ENCODE peak calls at places on chromosomes 7 and 10, in seven cellular contexts. J is IMR-90, F is mesenchymal stem cell, Q is H1, W is H9, H is trophoblast cell, O is neuronal stem cell. I is an unnamed sample.

GRCh38 chr7:35596061-35596460 is 98.9 kb downstream of the HERPUD2 start:
- DNase-seq in Q (no peak), F (peak), W (no peak), H (no peak), O (no peak), J (peak), I (peak)

GRCh38 chr7:57203161-57203791 is 71.0 kb upstream of the ZNF479 start:
- DNase-seq in Q (no peak), F (no peak), J (no peak), H (no peak), W (no peak), O (no peak), I (no peak)

GRCh38 chr10:96642973-96643372 is 56.2 kb upstream of the TM9SF3 start:
- DNase-seq in H (peak), J (peak), W (peak), Q (peak), O (peak), F (no peak), I (peak)

GRCh38 chr10:133372507-133372906 is 647 bp downstream of the ECHS1 start:
- DNase-seq in F (no peak), J (no peak), O (no peak), Q (no peak), W (no peak), H (no peak), I (no peak)

GRCh38 chr7:94441138-94441537 is 46.4 kb downstream of the COL1A2 start:
- DNase-seq in J (no peak), W (no peak), Q (no peak), O (no peak), H (no peak), F (no peak), I (no peak)

GRCh38 chr10:101346177-101346576 is 7.8 kb upstream of the BTRC start:
- DNase-seq in J (no peak), O (no peak), W (no peak), F (no peak), Q (no peak), H (no peak), I (no peak)

GRCh38 chr10:78458983-78459638 is 425.4 kb downstream of the RPS24 start:
- DNase-seq in O (no peak), F (peak), Q (no peak), W (no peak), J (peak), H (peak), I (no peak)

GRCh38 chr10:100562008-100562672 is 26.4 kb downstream of the HIF1AN start:
- DNase-seq in Q (peak), H (peak), O (peak), J (peak), W (peak), F (peak), I (peak)

GRCh38 chr10:96683065-96683464 is 37.2 kb downstream of the PIK3AP1 start:
- DNase-seq in W (no peak), Q (no peak), F (no peak), J (peak), O (no peak), H (no peak), I (no peak)

GRCh38 chr7:125090596-125090995 is 161.0 kb upstream of the POT1 start:
- DNase-seq in Q (no peak), H (peak), O (no peak), J (no peak), W (no peak), F (no peak), I (peak)

GRCh38 chr7:23205861-23206510 is 24.1 kb downstream of the NUP42 start:
- DNase-seq in H (no peak), J (no peak), W (peak), F (no peak), Q (no peak), O (no peak), I (no peak)

DNA sequence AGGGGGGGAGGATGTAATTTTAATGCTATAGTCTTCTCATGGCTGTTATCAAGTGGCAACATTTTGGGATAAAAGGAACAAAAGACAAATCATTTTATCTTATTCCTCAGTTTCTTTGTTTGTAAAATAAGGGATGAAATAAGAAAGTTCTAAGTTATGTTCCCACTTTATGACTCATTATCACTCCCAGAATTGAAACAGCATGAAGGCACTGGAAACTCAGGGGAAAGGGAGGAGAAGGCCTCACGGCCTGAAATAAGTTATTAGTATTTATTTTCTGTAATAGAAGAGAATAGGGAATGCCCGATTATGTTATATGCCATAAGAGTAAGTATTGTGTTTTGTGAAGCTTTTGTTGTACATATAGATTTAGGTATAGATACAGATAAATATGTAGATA is 85.0 kb upstream of the NAMPT start:
- DNase-seq in W (no peak), Q (no peak), O (no peak), J (no peak), F (no peak), H (no peak), I (no peak)
- H3K18ac ChIP-seq in W (no peak), Q (no peak), O (no peak), J (no peak), F (no peak), H (no peak), I (no peak)

GRCh38 chr10:54550016-54550415 is 251.0 kb downstream of the PCDH15 start:
- DNase-seq in W (no peak), H (no peak), F (no peak), Q (no peak), O (no peak), J (no peak), I (no peak)
- H4K8ac ChIP-seq in W (no peak), H (no peak), F (no peak), Q (no peak), O (no peak), J (no peak), I (no peak)

DNA sequence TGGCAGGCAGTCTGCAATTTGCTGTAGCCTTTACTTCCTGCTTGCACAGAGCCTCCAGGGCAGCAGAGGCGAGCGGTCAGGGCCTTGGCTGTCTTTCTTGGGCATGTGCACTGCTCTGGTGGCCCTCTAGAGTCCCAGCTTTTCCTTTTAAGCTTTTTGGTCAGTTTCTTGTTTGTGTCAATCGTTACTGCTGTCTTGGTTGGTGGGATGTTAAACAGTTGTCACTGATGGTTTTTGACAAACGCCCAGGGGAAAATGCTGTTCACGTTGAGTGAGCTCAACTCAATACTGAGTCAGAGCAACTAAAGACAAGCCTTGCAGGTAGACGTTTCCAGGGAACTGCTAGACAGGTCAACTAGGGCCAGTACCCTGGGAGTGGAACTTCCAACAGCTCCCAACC is 14.0 kb downstream of the PRKRIP1 start:
- DNase-seq in H (no peak), O (no peak), F (no peak), W (no peak), J (no peak), Q (no peak), I (no peak)
- H2BK120ac ChIP-seq in H (no peak), O (no peak), F (no peak), W (no peak), J (no peak), Q (no peak), I (no peak)

DNA sequence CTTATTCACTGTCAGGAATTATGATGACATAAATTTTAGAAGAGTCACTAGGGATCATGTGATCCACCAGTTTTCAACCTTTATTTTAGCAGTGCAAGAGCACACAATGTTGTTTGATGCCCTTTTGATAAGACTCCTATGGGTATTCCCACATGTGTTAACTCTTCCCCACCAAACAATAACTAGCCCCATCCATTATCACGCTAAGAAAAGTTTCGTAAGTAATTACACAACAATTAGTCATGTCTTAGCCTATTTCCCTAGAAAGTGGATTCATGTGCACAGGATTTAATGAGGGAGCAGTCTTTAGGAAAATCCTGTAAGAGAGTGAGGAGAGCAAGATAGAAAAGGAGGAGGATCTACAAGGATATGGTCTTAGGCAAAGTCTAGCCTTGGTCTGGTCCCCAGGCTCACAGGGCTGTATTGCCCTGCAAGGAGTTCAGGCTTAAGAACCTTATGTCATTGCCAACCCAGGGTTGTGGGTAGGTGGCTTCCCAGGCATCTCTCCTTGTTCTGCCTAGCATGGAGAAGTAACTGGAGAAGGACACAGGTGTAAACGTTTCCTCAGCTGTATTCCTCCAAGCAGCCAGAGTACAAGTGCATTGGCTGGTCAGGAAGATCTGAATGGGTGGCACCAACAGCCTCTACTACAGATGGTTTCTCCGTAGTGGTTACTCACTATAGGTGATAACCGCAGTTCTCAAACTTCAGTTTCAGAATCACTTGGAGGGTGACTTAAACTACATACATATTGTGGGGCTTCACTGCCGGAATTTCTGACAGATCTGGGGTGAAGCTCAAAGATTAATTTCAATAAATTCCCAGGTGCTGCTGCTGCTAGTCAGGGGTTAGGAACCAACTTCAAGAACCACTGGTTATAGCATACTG is 574.5 kb downstream of the SUGCT start:
- DNase-seq in W (no peak), O (no peak), F (peak), Q (no peak), H (peak), J (no peak), I (no peak)
- H3K18ac ChIP-seq in W (no peak), O (no peak), F (no peak), Q (no peak), H (peak), J (no peak), I (no peak)

GRCh38 chr7:108046952-108047506 is 44.1 kb upstream of the LAMB1 start:
- DNase-seq in Q (no peak), O (no peak), H (no peak), J (no peak), W (no peak), F (no peak), I (no peak)
- H4K8ac ChIP-seq in Q (no peak), O (no peak), H (no peak), J (no peak), W (no peak), F (no peak), I (no peak)

DNA sequence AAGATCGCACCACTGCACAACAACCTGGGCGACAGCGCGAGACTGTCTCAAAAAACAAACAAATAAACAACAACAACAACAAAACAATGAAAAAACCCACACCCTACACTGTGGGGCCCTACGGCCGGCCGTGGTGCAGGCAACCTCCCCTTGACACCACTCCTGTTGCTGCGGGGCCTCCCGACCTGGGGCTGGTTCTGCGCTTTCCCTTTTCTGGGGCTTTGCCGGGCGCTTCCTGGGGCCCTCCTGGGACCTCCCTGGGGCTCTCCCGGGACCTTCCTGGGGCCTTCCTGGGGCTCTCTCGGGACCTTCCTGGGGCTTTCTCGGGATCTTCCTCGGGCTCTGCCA is 46.6 kb downstream of the INSIG1 start:
- DNase-seq in W (no peak), F (no peak), Q (no peak), H (no peak), J (no peak), O (no peak), I (no peak)
- H2BK120ac ChIP-seq in W (no peak), F (no peak), Q (no peak), H (no peak), J (no peak), O (no peak), I (no peak)

GRCh38 chr7:112869111-112869774 is 79.0 kb upstream of the TMEM168 start:
- DNase-seq in J (peak), H (peak), F (peak), O (peak), W (peak), Q (peak), I (peak)
- H3K18ac ChIP-seq in J (no peak), H (no peak), F (no peak), O (no peak), W (no peak), Q (no peak), I (no peak)

GRCh38 chr10:56279270-56279669 is 81.8 kb downstream of the ZWINT start:
- DNase-seq in J (no peak), F (no peak), W (no peak), H (no peak), Q (no peak), O (no peak), I (no peak)
- H4K8ac ChIP-seq in J (no peak), F (no peak), W (no peak), H (no peak), Q (no peak), O (no peak), I (no peak)

GRCh38 chr10:121593267-121593666 is 5.0 kb downstream of the FGFR2 start:
- DNase-seq in F (no peak), Q (no peak), W (no peak), J (no peak), H (no peak), O (no peak), I (no peak)
- H2BK120ac ChIP-seq in F (no peak), Q (no peak), W (no peak), J (no peak), H (no peak), O (no peak), I (no peak)

I was measured in mesendoderm.